ENCODE peak calls at places on chromosome X, in four cellular contexts. One of them, this sample, is unnamed.
A peak's percentile ranks its signal among the peaks of the same experiment; 100 is the strongest.

GRCh38 chrX:129781134-129782014 is 1.6 kb downstream of the SASH3 start:
- DNase-seq in AG09309: no peak
- DNase-seq in lower lobe of right lung: peak; percentile 79
- DNase-seq in colonic mucosa: no peak
- DNase-seq in this sample: no peak

GRCh38 chrX:47608130-47608810 is 11.4 kb downstream of the SYN1 start:
- DNase-seq in AG09309: no peak
- DNase-seq in lower lobe of right lung: no peak
- DNase-seq in colonic mucosa: no peak
- DNase-seq in this sample: no peak

GRCh38 chrX:69991685-69992084 is 58.1 kb downstream of the AWAT2 start:
- DNase-seq in AG09309: no peak
- DNase-seq in lower lobe of right lung: no peak
- DNase-seq in colonic mucosa: no peak
- DNase-seq in this sample: no peak

GRCh38 chrX:92232182-92232581 is 453.0 kb downstream of the PCDH11X start:
- DNase-seq in AG09309: no peak
- DNase-seq in lower lobe of right lung: no peak
- DNase-seq in colonic mucosa: no peak
- DNase-seq in this sample: no peak

GRCh38 chrX:102712967-102713677 is 874 bp downstream of the GPRASP2 start:
- DNase-seq in AG09309: no peak
- DNase-seq in lower lobe of right lung: peak; percentile 44
- DNase-seq in colonic mucosa: peak; percentile 61
- DNase-seq in this sample: peak; percentile 18

GRCh38 chrX:97021680-97022079 is 138.0 kb downstream of the RPA4 start:
- DNase-seq in AG09309: no peak
- DNase-seq in lower lobe of right lung: no peak
- DNase-seq in colonic mucosa: no peak
- DNase-seq in this sample: no peak

GRCh38 chrX:65601530-65602281 is 65.7 kb upstream of the MSN start:
- DNase-seq in AG09309: peak; percentile 60
- DNase-seq in lower lobe of right lung: peak; percentile 82
- DNase-seq in colonic mucosa: peak; percentile 82
- DNase-seq in this sample: peak; percentile 69

GRCh38 chrX:117641913-117642656 is 474.5 kb downstream of the KLHL13 start:
- DNase-seq in AG09309: no peak
- DNase-seq in lower lobe of right lung: no peak
- DNase-seq in colonic mucosa: no peak
- DNase-seq in this sample: no peak

GRCh38 chrX:129779747-129780146 is at the start of gene SASH3:
- DNase-seq in AG09309: no peak
- DNase-seq in lower lobe of right lung: peak; percentile 82
- DNase-seq in colonic mucosa: no peak
- DNase-seq in this sample: no peak

GRCh38 chrX:11427082-11428033 is 134.1 kb downstream of the AMELX start:
- DNase-seq in AG09309: no peak
- DNase-seq in lower lobe of right lung: peak; percentile 61
- DNase-seq in colonic mucosa: peak; percentile 37
- DNase-seq in this sample: no peak
- TF ChIP-seq CTCF in AG09309: peak; percentile 54
- TF ChIP-seq CTCF in lower lobe of right lung: peak; percentile 36
- TF ChIP-seq CTCF in colonic mucosa: no peak
- TF ChIP-seq CTCF in this sample: peak; percentile 42

DNA sequence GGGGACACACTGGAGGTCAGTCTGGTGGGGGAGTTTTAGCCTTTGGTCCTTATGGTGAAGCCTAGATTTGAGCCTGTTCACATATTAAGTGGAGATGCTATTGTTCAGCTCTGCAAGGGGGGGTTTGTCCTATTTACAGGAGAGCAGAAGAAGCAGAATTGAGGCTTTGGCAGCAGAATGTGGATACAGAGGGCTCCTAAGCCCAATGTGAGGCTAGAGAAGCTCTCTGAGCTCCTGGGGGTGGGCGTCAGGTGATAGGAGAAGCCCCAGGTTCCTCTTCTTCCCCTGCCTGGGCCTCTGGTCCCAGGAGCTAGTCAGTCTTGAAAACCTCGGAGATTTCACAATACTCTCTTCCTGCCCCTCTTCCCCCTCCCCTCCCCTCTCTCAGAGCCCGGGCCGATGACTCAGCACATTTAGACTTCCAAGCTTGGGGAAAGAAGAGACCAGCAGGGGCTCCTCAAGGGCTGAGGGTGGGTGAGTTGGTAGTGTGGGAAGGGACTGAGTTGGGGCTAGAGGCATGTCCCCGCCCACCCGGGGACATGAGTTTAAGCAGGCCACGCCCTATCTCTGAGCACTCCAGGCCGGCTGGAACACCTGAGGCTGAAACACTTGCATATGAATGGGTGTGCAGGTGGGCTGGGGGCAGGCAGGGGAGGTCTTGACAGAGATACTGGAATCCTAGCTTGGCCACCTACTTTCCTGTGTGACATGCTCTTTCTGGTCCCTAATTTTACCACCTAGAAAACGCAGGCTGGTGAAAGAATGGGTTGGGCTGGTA is 3.4 kb downstream of the TFE3 start:
- DNase-seq in AG09309: peak; percentile 70
- DNase-seq in lower lobe of right lung: peak; percentile 78
- DNase-seq in colonic mucosa: peak; percentile 52
- DNase-seq in this sample: peak; percentile 80
- TF ChIP-seq CTCF in AG09309: peak; percentile 10
- TF ChIP-seq CTCF in lower lobe of right lung: no peak
- TF ChIP-seq CTCF in colonic mucosa: no peak
- TF ChIP-seq CTCF in this sample: no peak

GRCh38 chrX:72069380-72070160 is 62.1 kb downstream of the RTL5 start:
- DNase-seq in AG09309: no peak
- DNase-seq in lower lobe of right lung: no peak
- DNase-seq in colonic mucosa: no peak
- DNase-seq in this sample: no peak
- TF ChIP-seq CTCF in AG09309: no peak
- TF ChIP-seq CTCF in lower lobe of right lung: no peak
- TF ChIP-seq CTCF in colonic mucosa: no peak
- TF ChIP-seq CTCF in this sample: no peak

GRCh38 chrX:22666441-22666840 is 333.3 kb upstream of the DDX53 start:
- DNase-seq in AG09309: no peak
- DNase-seq in lower lobe of right lung: no peak
- DNase-seq in colonic mucosa: no peak
- DNase-seq in this sample: no peak
- TF ChIP-seq CTCF in AG09309: peak; percentile 18
- TF ChIP-seq CTCF in lower lobe of right lung: no peak
- TF ChIP-seq CTCF in colonic mucosa: no peak
- TF ChIP-seq CTCF in this sample: peak; percentile 5

GRCh38 chrX:137166591-137166990 is 132.8 kb upstream of the GPR101 start:
- DNase-seq in AG09309: no peak
- DNase-seq in lower lobe of right lung: no peak
- DNase-seq in colonic mucosa: peak; percentile 17
- DNase-seq in this sample: no peak
- TF ChIP-seq CTCF in AG09309: peak; percentile 7
- TF ChIP-seq CTCF in lower lobe of right lung: no peak
- TF ChIP-seq CTCF in colonic mucosa: no peak
- TF ChIP-seq CTCF in this sample: peak; percentile 25

GRCh38 chrX:103913356-103914020 is 48.9 kb upstream of the TMSB15B start:
- DNase-seq in AG09309: no peak
- DNase-seq in lower lobe of right lung: no peak
- DNase-seq in colonic mucosa: no peak
- DNase-seq in this sample: no peak

GRCh38 chrX:103919336-103919682 is 43.1 kb upstream of the TMSB15B start:
- DNase-seq in AG09309: no peak
- DNase-seq in lower lobe of right lung: no peak
- DNase-seq in colonic mucosa: peak; percentile 41
- DNase-seq in this sample: no peak

GRCh38 chrX:103918584-103919335 is 43.7 kb upstream of the TMSB15B start:
- DNase-seq in AG09309: no peak
- DNase-seq in lower lobe of right lung: peak; percentile 70
- DNase-seq in colonic mucosa: peak; percentile 68
- DNase-seq in this sample: no peak

GRCh38 chrX:103918050-103918449 is 44.4 kb upstream of the TMSB15B start:
- DNase-seq in AG09309: no peak
- DNase-seq in lower lobe of right lung: peak; percentile 43
- DNase-seq in colonic mucosa: peak; percentile 59
- DNase-seq in this sample: peak; percentile 31
- TF ChIP-seq CTCF in AG09309: peak; percentile 64
- TF ChIP-seq CTCF in lower lobe of right lung: peak; percentile 48
- TF ChIP-seq CTCF in colonic mucosa: peak; percentile 27
- TF ChIP-seq CTCF in this sample: peak; percentile 69

GRCh38 chrX:107775734-107776511 is at the start of gene TSC22D3:
- DNase-seq in AG09309: peak; percentile 1
- DNase-seq in lower lobe of right lung: peak; percentile 87
- DNase-seq in colonic mucosa: peak; percentile 71
- DNase-seq in this sample: no peak
- TF ChIP-seq CTCF in AG09309: peak; percentile 8
- TF ChIP-seq CTCF in lower lobe of right lung: peak; percentile 23
- TF ChIP-seq CTCF in colonic mucosa: no peak
- TF ChIP-seq CTCF in this sample: no peak

DNA sequence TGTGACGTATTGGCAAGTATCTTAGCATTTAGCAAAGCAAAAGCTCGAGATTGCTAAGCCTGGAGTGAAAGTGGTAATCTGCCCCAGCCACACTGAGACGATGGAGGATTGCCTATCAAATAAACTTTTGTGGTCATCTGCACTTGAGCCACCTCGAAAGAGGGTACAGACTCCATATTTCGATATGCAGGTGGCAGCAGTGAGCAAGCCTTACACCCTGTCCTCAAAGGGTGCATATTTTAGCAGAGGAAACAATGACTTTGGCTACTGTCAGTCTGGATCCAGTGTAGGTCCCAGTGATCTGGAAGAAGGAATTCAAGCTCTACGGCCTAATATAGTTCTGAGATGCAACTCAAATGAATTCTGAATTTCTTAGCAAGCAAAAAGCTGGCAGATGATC is 153.9 kb downstream of the ATG4A start:
- DNase-seq in AG09309: no peak
- DNase-seq in lower lobe of right lung: no peak
- DNase-seq in colonic mucosa: no peak
- DNase-seq in this sample: no peak
- TF ChIP-seq CTCF in AG09309: no peak
- TF ChIP-seq CTCF in lower lobe of right lung: no peak
- TF ChIP-seq CTCF in colonic mucosa: no peak
- TF ChIP-seq CTCF in this sample: no peak

This sample was measured in astrocyte of the cerebellum.